ENCODE peak calls at places on chromosomes 4 and X, in four cellular contexts. Z, X, I and H are unnamed samples.

GRCh38 chr4:168321006-168321405 is 2.5 kb upstream of the DDX60 start:
- DNase-seq in X (no peak), I (no peak), Z (no peak), H (no peak)

GRCh38 chr4:100049872-100050271 is 99.8 kb upstream of the H2AZ1 start:
- DNase-seq in X (no peak), I (no peak), Z (no peak), H (no peak)

GRCh38 chr4:91025240-91026173 is 898.3 kb downstream of the CCSER1 start:
- DNase-seq in I (no peak), X (no peak), Z (no peak), H (no peak)

GRCh38 chr4:168514249-168514852 is 17.5 kb downstream of the PALLD start:
- DNase-seq in Z (peak; percentile 35), X (no peak), I (no peak), H (peak; percentile 60)

GRCh38 chr4:148735432-148736155 is 293.4 kb upstream of the NR3C2 start:
- DNase-seq in I (no peak), Z (no peak), X (no peak), H (peak; percentile 7)

GRCh38 chrX:153921511-153922285 is 4.4 kb downstream of the ARHGAP4 start:
- DNase-seq in Z (no peak), I (no peak), X (no peak), H (no peak)

GRCh38 chrX:46912098-46912672 is at the start of gene JADE3:
- DNase-seq in Z (peak; percentile 56), I (peak; percentile 43), X (peak; percentile 69), H (no peak)

GRCh38 chr4:185425600-185426352 is at the start of gene UFSP2:
- DNase-seq in Z (peak; percentile 93), I (peak; percentile 96), X (peak; percentile 84), H (peak; percentile 89)

GRCh38 chr4:110480741-110481271 is 4.9 kb downstream of the ENPEP start:
- DNase-seq in Z (no peak), I (no peak), X (no peak), H (no peak)

GRCh38 chrX:54320067-54320466 is 37.8 kb downstream of the WNK3 start:
- DNase-seq in Z (no peak), I (no peak), X (no peak), H (no peak)

GRCh38 chr4:64617813-64618212 is 208.6 kb upstream of the TECRL start:
- DNase-seq in X (no peak), Z (peak; percentile 25), I (no peak), H (no peak)

GRCh38 chr4:7755529-7755928 is 184.1 kb downstream of the AFAP1 start:
- DNase-seq in I (no peak), X (no peak), Z (no peak), H (no peak)

GRCh38 chrX:77597090-77597489 is 149.9 kb downstream of the FGF16 start:
- DNase-seq in X (no peak), Z (no peak), I (no peak), H (no peak)

GRCh38 chrX:100358766-100359165 is 51.3 kb downstream of the PCDH19 start:
- DNase-seq in X (no peak), I (no peak), Z (no peak), H (no peak)

GRCh38 chr4:161926033-161926828 is 237.6 kb downstream of the FSTL5 start:
- DNase-seq in X (no peak), Z (no peak), I (no peak), H (no peak)

GRCh38 chrX:41737065-41737464 is 13.1 kb downstream of the GPR82 start:
- DNase-seq in Z (no peak), I (no peak), X (no peak), H (no peak)

GRCh38 chr4:66097271-66097670 is 427.0 kb upstream of the EPHA5 start:
- DNase-seq in Z (no peak), I (no peak), X (no peak), H (no peak)

GRCh38 chrX:72003811-72004750 is 93.4 kb downstream of the NHSL2 start:
- DNase-seq in I (no peak), X (no peak), Z (no peak), H (no peak)

GRCh38 chrX:141220342-141221008 is 21.8 kb downstream of the SPANXC start:
- DNase-seq in X (no peak), I (no peak), Z (no peak), H (no peak)

GRCh38 chr4:108360857-108361820 is 192.4 kb upstream of the LEF1 start:
- DNase-seq in X (no peak), I (no peak), Z (no peak), H (no peak)